ENCODE peak calls at places on chromosome 14, in eight cellular contexts. A, P, F, K, Q, B, L and X are unnamed samples.

GRCh38 chr14:101960225-101960624 is 4.1 kb upstream of the DYNC1H1 start:
- DNase-seq in A (no peak), P (no peak), F (no peak), K (no peak), Q (no peak), B (no peak), L (peak; percentile 52), X (no peak)

GRCh38 chr14:72291908-72292688 is 359.9 kb downstream of the RGS6 start:
- DNase-seq in A (peak; percentile 7), P (peak; percentile 35), F (no peak), K (peak; percentile 25), Q (no peak), B (no peak), L (peak; percentile 68), X (peak; percentile 4)

GRCh38 chr14:22556021-22556989 is 32.7 kb downstream of the DAD1 start:
- DNase-seq in A (peak; percentile 89), P (no peak), F (peak; percentile 62), K (peak; percentile 61), Q (peak; percentile 80), B (peak; percentile 36), L (no peak), X (peak; percentile 84)

GRCh38 chr14:55963295-55963694 is 154.9 kb upstream of the PELI2 start:
- DNase-seq in A (peak; percentile 51), P (no peak), F (no peak), K (no peak), Q (no peak), B (no peak), L (no peak), X (no peak)

GRCh38 chr14:101152855-101153254 is 249.3 kb upstream of the RTL1 start:
- DNase-seq in A (no peak), P (no peak), F (no peak), K (no peak), Q (no peak), B (no peak), L (no peak), X (no peak)

GRCh38 chr14:85391892-85392291 is 138.1 kb upstream of the FLRT2 start:
- DNase-seq in A (no peak), P (no peak), F (no peak), K (no peak), Q (no peak), B (no peak), L (no peak), X (no peak)

GRCh38 chr14:92252291-92252690 is 70.7 kb upstream of the SLC24A4 start:
- DNase-seq in A (no peak), P (no peak), F (no peak), K (no peak), Q (no peak), B (no peak), L (peak; percentile 7), X (no peak)

GRCh38 chr14:42624980-42625761 is 1018.5 kb downstream of the LRFN5 start:
- DNase-seq in A (no peak), P (peak; percentile 4), F (no peak), K (no peak), Q (no peak), B (no peak), L (no peak), X (no peak)

GRCh38 chr14:33914676-33915516 is 36.0 kb downstream of the EGLN3 start:
- DNase-seq in A (peak; percentile 63), P (peak; percentile 76), F (no peak), K (no peak), Q (no peak), B (no peak), L (peak; percentile 50), X (no peak)

GRCh38 chr14:105888151-105888550 is 361.8 kb downstream of the TMEM121 start:
- DNase-seq in A (no peak), P (no peak), F (no peak), K (no peak), Q (no peak), B (no peak), L (no peak), X (no peak)

GRCh38 chr14:28879571-28879970 is 113.0 kb downstream of the FOXG1 start:
- DNase-seq in A (no peak), P (no peak), F (no peak), K (no peak), Q (no peak), B (no peak), L (no peak), X (no peak)

GRCh38 chr14:20460458-20461229 is 590 bp downstream of the PIP4P1 start:
- DNase-seq in A (peak; percentile 6), P (no peak), F (peak; percentile 70), K (peak; percentile 47), Q (peak; percentile 74), B (no peak), L (no peak), X (peak; percentile 74)

GRCh38 chr14:55884819-55885218 is 233.4 kb upstream of the PELI2 start:
- DNase-seq in A (no peak), P (no peak), F (no peak), K (no peak), Q (no peak), B (no peak), L (no peak), X (no peak)

GRCh38 chr14:92932448-92933395 is 9.8 kb downstream of the CHGA start:
- DNase-seq in A (no peak), P (no peak), F (no peak), K (no peak), Q (no peak), B (no peak), L (no peak), X (no peak)

GRCh38 chr14:22898302-22898894 is 15.4 kb downstream of the REM2 start:
- DNase-seq in A (peak; percentile 64), P (peak; percentile 24), F (no peak), K (no peak), Q (no peak), B (no peak), L (peak; percentile 55), X (no peak)

GRCh38 chr14:33782923-33783322 is 168.0 kb downstream of the EGLN3 start:
- DNase-seq in A (no peak), P (no peak), F (no peak), K (no peak), Q (no peak), B (no peak), L (no peak), X (no peak)

DNA sequence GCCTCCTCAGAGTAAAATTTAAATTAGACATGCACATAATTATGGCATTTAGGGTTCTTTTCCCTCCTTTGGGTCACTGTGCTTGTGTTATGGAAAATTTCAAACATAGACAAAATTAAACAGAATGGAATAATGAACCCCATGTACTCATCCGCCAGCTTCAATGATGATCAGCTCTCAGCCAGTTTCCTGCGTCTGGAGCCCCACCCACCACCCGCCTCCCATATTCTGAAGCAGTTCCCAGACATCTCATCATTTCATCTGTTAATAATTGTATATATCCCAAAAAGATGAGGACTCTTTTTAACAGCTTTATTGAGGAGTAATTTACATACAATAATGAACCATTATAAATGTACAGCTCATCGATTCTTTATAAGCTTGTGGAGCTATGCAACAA is 128.2 kb downstream of the EML1 start:
- DNase-seq in A (no peak), P (no peak), F (no peak), K (no peak), Q (no peak), B (no peak), L (no peak), X (no peak)
- H3K4me3 ChIP-seq in A (no peak overlapping the region), P (no peak overlapping the region), F (no peak overlapping the region), K (no peak overlapping the region), Q (no peak overlapping the region), B (no peak overlapping the region), L (no peak overlapping the region), X (no peak overlapping the region)

DNA sequence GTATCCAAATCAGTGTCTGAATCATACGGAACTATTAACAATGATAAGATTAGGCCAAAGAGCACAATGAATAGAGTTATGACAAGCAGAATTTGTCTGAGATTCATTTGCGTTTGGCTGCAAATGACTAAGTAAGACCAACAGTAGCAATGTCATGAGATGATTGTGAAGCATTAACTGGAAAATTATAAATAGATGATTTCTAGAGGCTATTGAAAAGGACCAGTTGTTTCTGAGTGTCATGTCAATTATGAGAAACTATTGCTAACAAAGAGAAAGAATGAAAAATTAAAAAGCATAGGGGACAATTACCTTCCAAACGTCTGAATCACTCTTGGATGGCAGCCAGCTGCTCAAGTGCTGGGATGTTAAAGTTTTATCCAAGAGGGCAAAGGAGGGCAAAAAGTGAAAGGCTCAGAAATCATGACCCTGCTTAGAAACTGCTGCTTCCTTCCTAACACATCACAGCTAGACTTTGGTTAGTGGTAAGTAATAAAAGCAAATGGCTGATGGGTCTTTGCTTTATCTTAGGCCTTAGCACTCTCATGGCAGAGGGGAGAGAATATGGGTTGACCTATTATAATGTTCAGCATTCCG is 89.0 kb downstream of the AKAP6 start:
- DNase-seq in A (peak; percentile 26), P (peak; percentile 55), F (peak; percentile 35), K (peak; percentile 5), Q (no peak), B (no peak), L (peak; percentile 57), X (peak; percentile 79)
- H3K4me3 ChIP-seq in A (no peak overlapping the region), P (no peak overlapping the region), F (no peak overlapping the region), K (no peak overlapping the region), Q (no peak overlapping the region), B (peak overlapping the region; percentile 47), L (peak overlapping the region; percentile 18), X (no peak overlapping the region)

GRCh38 chr14:88189040-88189839 is 133.8 kb downstream of the KCNK10 start:
- DNase-seq in A (peak; percentile 91), P (peak; percentile 87), F (peak; percentile 79), K (peak; percentile 96), Q (no peak), B (no peak), L (peak; percentile 85), X (peak; percentile 96)
- H3K4me3 ChIP-seq in A (peak overlapping the region; percentile 19), P (no peak overlapping the region), F (no peak overlapping the region), K (no peak overlapping the region), Q (peak overlapping the region; percentile 30), B (peak overlapping the region; percentile 37), L (peak overlapping the region; percentile 26), X (no peak overlapping the region)

GRCh38 chr14:75543258-75543657 is 21.0 kb downstream of the BATF start:
- DNase-seq in A (no peak), P (no peak), F (no peak), K (no peak), Q (no peak), B (no peak), L (no peak), X (no peak)

GRCh38 chr14:75540479-75540851 is 18.2 kb downstream of the BATF start:
- DNase-seq in A (no peak), P (no peak), F (no peak), K (no peak), Q (no peak), B (no peak), L (no peak), X (no peak)

GRCh38 chr14:75539562-75540478 is 17.6 kb downstream of the BATF start:
- DNase-seq in A (no peak), P (no peak), F (no peak), K (no peak), Q (no peak), B (no peak), L (no peak), X (no peak)

GRCh38 chr14:75543786-75544185 is 21.5 kb downstream of the BATF start:
- DNase-seq in A (no peak), P (no peak), F (no peak), K (no peak), Q (no peak), B (no peak), L (no peak), X (no peak)

GRCh38 chr14:75542585-75543091 is 20.4 kb downstream of the BATF start:
- DNase-seq in A (peak; percentile 74), P (no peak), F (peak; percentile 85), K (peak; percentile 73), Q (peak; percentile 87), B (peak; percentile 44), L (peak; percentile 36), X (peak; percentile 53)
- H3K4me3 ChIP-seq in A (no peak overlapping the region), P (no peak overlapping the region), F (no peak overlapping the region), K (no peak overlapping the region), Q (no peak overlapping the region), B (no peak overlapping the region), L (peak overlapping the region; percentile 24), X (no peak overlapping the region)